ENCODE peak calls at places on chromosome 13, in four cellular contexts. M is fibroblast of lung, F is NB4, H is AG04450. S is an unnamed sample.

GRCh38 chr13:45750566-45750965 is 48.4 kb downstream of the CBY2 start:
- DNase-seq in M (no peak), F (no peak), H (no peak), S (no peak)

GRCh38 chr13:63048648-63049047 is 1633.0 kb upstream of the PCDH20 start:
- DNase-seq in M (no peak), F (no peak), H (no peak), S (no peak)

GRCh38 chr13:86684402-86684801 is 885.2 kb upstream of the SLITRK6 start:
- DNase-seq in M (peak), F (no peak), H (no peak), S (no peak)

GRCh38 chr13:44822291-44822690 is 167.0 kb downstream of the NUFIP1 start:
- DNase-seq in M (no peak), F (no peak), H (no peak), S (no peak)

GRCh38 chr13:108226184-108226583 is 8.0 kb downstream of the ABHD13 start:
- DNase-seq in M (no peak), F (no peak), H (no peak), S (no peak)

GRCh38 chr13:87123987-87124784 is 547.0 kb upstream of the SLITRK5 start:
- DNase-seq in M (peak), F (peak), H (peak), S (no peak)

GRCh38 chr13:104831823-104832222 is 1703.6 kb downstream of the EFNB2 start:
- DNase-seq in M (no peak), F (no peak), H (no peak), S (no peak)

GRCh38 chr13:108463365-108463764 is 166.0 kb upstream of the MYO16 start:
- DNase-seq in M (peak), F (no peak), H (peak), S (no peak)

GRCh38 chr13:60258349-60258748 is 94.6 kb upstream of the DIAPH3 start:
- DNase-seq in M (no peak), F (no peak), H (no peak), S (no peak)

GRCh38 chr13:73872397-73872796 is 261.8 kb downstream of the KLF12 start:
- DNase-seq in M (peak), F (no peak), H (no peak), S (no peak)

GRCh38 chr13:48873598-48873997 is 102.1 kb upstream of the FNDC3A start:
- DNase-seq in M (peak), F (no peak), H (no peak), S (no peak)
- TF ChIP-seq CTCF in M (no peak), F (no peak), H (peak), S (no peak)

GRCh38 chr13:26095338-26095737 is 43.5 kb upstream of the SHISA2 start:
- DNase-seq in M (no peak), F (no peak), H (no peak), S (no peak)
- TF ChIP-seq CTCF in M (no peak), F (no peak), H (no peak), S (no peak)

GRCh38 chr13:113216165-113217056 is 7.0 kb downstream of the CUL4A start:
- DNase-seq in M (peak), F (no peak), H (no peak), S (no peak)

GRCh38 chr13:113224486-113224885 is 15.1 kb downstream of the CUL4A start:
- DNase-seq in M (no peak), F (no peak), H (no peak), S (no peak)

GRCh38 chr13:113220141-113220598 is 10.8 kb downstream of the CUL4A start:
- DNase-seq in M (no peak), F (no peak), H (no peak), S (no peak)

GRCh38 chr13:113219311-113219940 is 10.0 kb downstream of the CUL4A start:
- DNase-seq in M (no peak), F (no peak), H (no peak), S (no peak)

GRCh38 chr13:113220877-113221276 is 11.5 kb downstream of the CUL4A start:
- DNase-seq in M (peak), F (no peak), H (no peak), S (no peak)
- TF ChIP-seq CTCF in M (peak), F (no peak), H (peak), S (no peak)

GRCh38 chr13:106522112-106522511 is 13.3 kb downstream of the EFNB2 start:
- DNase-seq in M (no peak), F (no peak), H (no peak), S (no peak)

GRCh38 chr13:106524108-106524507 is 11.4 kb downstream of the EFNB2 start:
- DNase-seq in M (no peak), F (no peak), H (no peak), S (no peak)

GRCh38 chr13:106523566-106523965 is 11.9 kb downstream of the EFNB2 start:
- DNase-seq in M (no peak), F (no peak), H (no peak), S (no peak)

GRCh38 chr13:106521101-106521799 is 14.2 kb downstream of the EFNB2 start:
- DNase-seq in M (no peak), F (no peak), H (no peak), S (no peak)

GRCh38 chr13:106522898-106523525 is 12.4 kb downstream of the EFNB2 start:
- DNase-seq in M (peak), F (no peak), H (no peak), S (no peak)
- TF ChIP-seq CTCF in M (no peak), F (no peak), H (no peak), S (no peak)

DNA sequence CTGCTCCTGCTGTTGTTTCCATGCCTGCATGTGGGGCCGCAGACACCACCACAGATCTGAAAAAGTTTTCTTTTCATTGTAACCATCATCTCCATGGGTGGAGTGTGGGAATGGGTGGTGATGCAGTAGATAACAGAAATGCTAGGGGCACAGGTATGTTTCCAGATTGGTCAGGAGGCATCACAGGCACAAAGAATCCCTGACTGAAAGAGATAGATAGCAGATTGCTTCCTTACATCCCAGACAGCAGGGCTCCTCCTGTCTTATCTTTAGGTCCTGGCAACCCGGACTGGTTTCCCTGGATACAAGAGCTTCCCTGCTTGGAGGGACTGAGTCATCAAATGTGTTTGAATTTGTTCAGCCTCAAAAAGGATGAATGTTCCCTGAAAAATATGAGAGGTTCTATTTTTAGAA is 1937.6 kb downstream of the PCDH9 start:
- DNase-seq in M (peak), F (no peak), H (peak), S (no peak)
- TF ChIP-seq CTCF in M (no peak), F (no peak), H (peak), S (no peak)

S was measured in omental fat pad.